ENCODE peak calls at places on chromosome X, in nine cellular contexts. Z is transverse colon, H is tibial nerve, Q is pancreas, N is SJCRH30, X is mesendoderm, E is fibroblast of lung, I is hepatocyte, T is A673. L is an unnamed sample. For H3K27me3, the result is how much of the 10 kb centered on the place peaks cover.

GRCh38 chrX:32267796-32268195 is 943.6 kb downstream of the DMD start:
- DNase-seq in N (no peak), E (no peak), Q (no peak), T (no peak), X (no peak), H (no peak), I (no peak), Z (no peak), L (no peak)

GRCh38 chrX:47361538-47362511 is 8.6 kb upstream of the ZNF157 start:
- DNase-seq in Z (peak), X (peak), H (peak), E (peak), T (peak), Q (no peak), I (peak), N (peak), L (peak)

GRCh38 chrX:71579990-71580380 is 1.7 kb downstream of the GCNA start:
- DNase-seq in H (no peak), I (no peak), E (no peak), N (no peak), Z (no peak), T (no peak), Q (no peak), X (no peak), L (no peak)

GRCh38 chrX:29318051-29318450 is 730.8 kb downstream of the IL1RAPL1 start:
- DNase-seq in Q (no peak), T (peak), X (no peak), E (peak), I (no peak), N (no peak), H (no peak), Z (no peak), L (no peak)

GRCh38 chrX:103573205-103573604 is 12.1 kb upstream of the TCEAL4 start:
- DNase-seq in H (no peak), N (peak), I (no peak), T (no peak), E (no peak), X (no peak), Q (no peak), Z (no peak), L (no peak)

GRCh38 chrX:71118032-71118984 is at the start of gene MED12:
- DNase-seq in N (peak), E (peak), Z (peak), H (peak), Q (peak), I (peak), T (peak), X (peak), L (peak)

GRCh38 chrX:51743179-51743957 is at the start of gene GSPT2:
- DNase-seq in H (peak), T (peak), N (peak), Z (peak), X (peak), E (peak), I (peak), Q (peak), L (peak)

GRCh38 chrX:6465731-6466130 is 69.2 kb downstream of the VCX3A start:
- DNase-seq in Z (no peak), Q (no peak), E (no peak), I (no peak), T (peak), N (no peak), X (no peak), H (no peak), L (no peak)

GRCh38 chrX:45353462-45353861 is 152.8 kb upstream of the DIPK2B start:
- DNase-seq in I (no peak), Z (no peak), H (no peak), X (no peak), Q (no peak), N (no peak), E (peak), T (no peak), L (no peak)

GRCh38 chrX:40012800-40013682 is 84.7 kb downstream of the BCOR start:
- DNase-seq in E (peak), H (peak), I (peak), Q (peak), T (peak), X (peak), N (peak), Z (peak), L (peak)
- H3K27me3 ChIP-seq in E (under half), H (under half), I (under half), Q (under half), T (under half), X (under half), N (under half), Z (under half), L (under half)

GRCh38 chrX:129647588-129648410 is 7.0 kb downstream of the APLN start:
- DNase-seq in I (no peak), Z (no peak), T (no peak), Q (no peak), X (no peak), E (no peak), N (no peak), H (no peak), L (no peak)
- H3K27ac ChIP-seq in I (no peak), Z (no peak), T (no peak), Q (no peak), X (no peak), E (no peak), N (no peak), H (no peak), L (no peak)

GRCh38 chrX:111349098-111349497 is 62.9 kb downstream of the DCX start:
- DNase-seq in I (no peak), T (no peak), H (no peak), Z (no peak), Q (no peak), X (no peak), N (peak), E (no peak), L (no peak)
- H3K27me3 ChIP-seq in I (under half), T (under half), H (under half), Z (under half), Q (under half), X (under half), N (under half), E (under half), L (under half)

GRCh38 chrX:80512924-80513323 is 92.7 kb downstream of the TENT5D start:
- DNase-seq in E (no peak), N (no peak), X (no peak), Q (no peak), H (no peak), I (no peak), T (no peak), Z (no peak), L (no peak)
- H3K27ac ChIP-seq in E (no peak), N (no peak), X (peak), Q (no peak), H (no peak), I (peak), T (no peak), Z (no peak), L (no peak)